ENCODE peak calls at places on chromosomes 12 and 14, in six cellular contexts. N, S, O, J, Z and P are unnamed samples.

GRCh38 chr12:95337176-95337575 is 119.6 kb downstream of the VEZT start:
- DNase-seq in N (no peak), S (peak), O (no peak), J (no peak), Z (no peak), P (no peak)

GRCh38 chr14:71130491-71131179 is 223.4 kb downstream of the PCNX1 start:
- DNase-seq in N (no peak), S (peak), O (no peak), J (peak), Z (no peak), P (no peak)

GRCh38 chr12:103272949-103273348 is 222.8 kb downstream of the C12orf42 start:
- DNase-seq in N (no peak), S (no peak), O (no peak), J (no peak), Z (no peak), P (no peak)

GRCh38 chr14:71235865-71236264 is 328.6 kb downstream of the PCNX1 start:
- DNase-seq in N (no peak), S (no peak), O (no peak), J (no peak), Z (no peak), P (no peak)

GRCh38 chr12:51971679-51972423 is 20.4 kb downstream of the ACVR1B start:
- DNase-seq in N (no peak), S (no peak), O (no peak), J (no peak), Z (no peak), P (no peak)

GRCh38 chr14:30287579-30288445 is 271.1 kb upstream of the G2E3 start:
- DNase-seq in N (no peak), S (no peak), O (no peak), J (no peak), Z (no peak), P (no peak)

GRCh38 chr14:35797796-35798195 is 11.3 kb downstream of the RALGAPA1 start:
- DNase-seq in N (no peak), S (no peak), O (no peak), J (no peak), Z (no peak), P (no peak)

GRCh38 chr14:91968280-91968679 is 20.8 kb upstream of the FBLN5 start:
- DNase-seq in N (no peak), S (no peak), O (no peak), J (no peak), Z (no peak), P (no peak)

GRCh38 chr12:79300199-79300568 is 390.6 kb downstream of the PAWR start:
- DNase-seq in N (peak), S (peak), O (peak), J (no peak), Z (no peak), P (no peak)

GRCh38 chr12:27542628-27543027 is 18.6 kb downstream of the PPFIBP1 start:
- DNase-seq in N (no peak), S (peak), O (no peak), J (no peak), Z (no peak), P (no peak)

GRCh38 chr12:79063258-79063657 is 198.7 kb downstream of the SYT1 start:
- DNase-seq in N (no peak), S (peak), O (no peak), J (no peak), Z (no peak), P (no peak)

GRCh38 chr14:103847439-103847953 is at the start of gene PPP1R13B:
- DNase-seq in N (peak), S (peak), O (peak), J (peak), Z (peak), P (peak)
- TF ChIP-seq CEBPB in N (no peak), S (no peak), O (no peak), J (no peak), Z (no peak), P (no peak)

DNA sequence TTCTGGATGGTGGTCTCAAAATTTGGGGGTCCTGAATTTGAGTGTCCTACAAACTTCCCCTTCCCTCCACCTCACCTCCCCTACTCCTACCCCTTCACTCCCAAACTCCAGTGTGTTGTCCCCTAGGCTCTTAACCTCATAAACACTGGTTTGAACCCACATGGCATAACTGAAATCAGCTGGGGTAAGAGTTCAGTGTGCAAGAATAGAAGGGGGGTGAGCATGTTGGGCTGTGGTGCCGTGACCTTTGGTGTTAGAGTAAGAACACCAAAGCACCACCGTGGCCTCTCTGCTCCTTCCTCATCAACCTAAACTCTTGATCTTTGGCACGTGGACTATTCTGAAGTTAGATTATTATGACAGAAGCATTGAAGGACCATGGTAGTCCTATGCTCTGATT is 11.0 kb downstream of the PCBP2 start:
- DNase-seq in N (no peak), S (no peak), O (no peak), J (no peak), Z (no peak), P (no peak)
- TF ChIP-seq POLR2A in N (no peak), S (no peak), O (no peak), J (peak), Z (peak), P (no peak)

GRCh38 chr12:115046805-115047204 is 362.8 kb upstream of the TBX3 start:
- DNase-seq in N (no peak), S (no peak), O (no peak), J (no peak), Z (peak), P (peak)
- TF ChIP-seq CEBPB in N (no peak), S (no peak), O (no peak), J (no peak), Z (no peak), P (no peak)

DNA sequence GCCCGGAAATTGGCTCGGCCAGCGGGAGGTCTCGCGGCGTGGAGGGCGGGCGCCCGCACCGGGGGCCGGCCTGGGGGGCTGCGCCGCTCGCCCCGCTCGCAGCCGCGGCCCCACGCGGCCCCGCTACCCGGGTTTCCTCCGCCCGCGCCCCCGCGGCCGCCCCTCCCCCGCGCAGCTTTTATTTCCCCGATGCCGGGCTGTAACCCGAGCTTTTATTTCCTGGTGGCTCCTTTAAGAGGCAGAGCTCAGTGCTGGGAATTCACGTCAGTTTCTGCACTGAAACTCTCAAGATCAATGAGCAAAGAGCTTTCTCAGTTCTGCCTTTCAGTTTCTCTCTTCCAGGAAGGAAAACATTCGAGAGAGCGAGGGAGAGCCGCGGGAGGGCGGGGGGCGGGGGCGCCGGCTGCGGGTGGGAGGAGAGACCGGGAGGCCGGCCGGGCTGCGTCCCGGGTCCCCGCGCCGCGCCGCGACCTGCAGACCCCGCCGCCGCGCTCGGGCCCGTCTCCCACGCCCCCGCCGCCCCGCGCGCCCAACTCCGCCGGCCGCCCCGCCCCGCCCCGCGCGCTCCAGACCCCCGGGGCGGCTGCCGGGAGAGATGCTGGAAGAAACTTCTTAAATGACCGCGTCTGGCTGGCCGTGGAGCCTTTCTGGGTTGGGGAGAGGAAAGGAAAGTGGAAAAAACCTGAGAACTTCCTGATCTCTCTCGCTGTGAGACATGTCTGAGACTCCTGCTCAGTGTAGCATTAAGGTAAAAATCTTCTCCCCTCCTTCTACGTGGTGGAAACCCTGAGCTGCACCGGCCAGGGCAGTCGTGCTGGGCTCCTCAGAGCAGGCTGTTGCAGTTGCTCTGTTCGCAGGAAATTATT is at the start of gene ETV6:
- DNase-seq in N (peak), S (peak), O (peak), J (peak), Z (peak), P (peak)
- TF ChIP-seq POLR2A in N (no peak), S (peak), O (no peak), J (peak), Z (no peak), P (no peak)

GRCh38 chr14:58637040-58637390 is 747 bp upstream of the DACT1 start:
- DNase-seq in N (no peak), S (peak), O (no peak), J (no peak), Z (no peak), P (no peak)
- TF ChIP-seq CEBPB in N (no peak), S (peak), O (no peak), J (no peak), Z (no peak), P (no peak)